ENCODE peak calls at places on chromosomes 16 and 17, in four cellular contexts. A, V, I and K are unnamed samples.

GRCh38 chr17:82343560-82343959 is 10.0 kb upstream of the SECTM1 start:
- DNase-seq in A (no peak), V (no peak), I (no peak), K (no peak)

GRCh38 chr17:39098474-39099090 is 52.9 kb downstream of the PLXDC1 start:
- DNase-seq in I (no peak), V (no peak), A (no peak), K (no peak)

GRCh38 chr17:7293131-7293557 is 1.3 kb downstream of the YBX2 start:
- DNase-seq in I (no peak), V (no peak), A (no peak), K (no peak)

GRCh38 chr16:85426806-85427205 is 186.3 kb upstream of the GSE1 start:
- DNase-seq in A (no peak), I (no peak), V (no peak), K (no peak)

GRCh38 chr17:81037026-81037782 is 2.3 kb downstream of the BAIAP2 start:
- DNase-seq in I (no peak), A (no peak), V (no peak), K (no peak)

GRCh38 chr17:13419676-13420075 is 182.1 kb downstream of the HS3ST3A1 start:
- DNase-seq in A (no peak), I (no peak), V (no peak), K (no peak)

GRCh38 chr16:83215417-83216001 is 588.7 kb downstream of the CDH13 start:
- DNase-seq in A (peak; percentile 43), I (peak; percentile 79), V (peak; percentile 5), K (no peak)

GRCh38 chr16:56311208-56312027 is 113.9 kb downstream of the AMFR start:
- DNase-seq in V (no peak), I (peak; percentile 57), A (no peak), K (no peak)

GRCh38 chr17:74437702-74438101 is 5.8 kb downstream of the GPRC5C start:
- DNase-seq in I (no peak), A (no peak), V (no peak), K (no peak)

GRCh38 chr16:19314718-19315425 is 29.3 kb downstream of the CLEC19A start:
- DNase-seq in V (no peak), A (no peak), I (no peak), K (no peak)

GRCh38 chr16:28609631-28610594 is at the start of gene SULT1A1:
- DNase-seq in I (peak; percentile 55), A (no peak), V (peak; percentile 73), K (no peak)

GRCh38 chr17:5669191-5669590 is 84.9 kb upstream of the NLRP1 start:
- DNase-seq in V (no peak), I (peak; percentile 28), A (no peak), K (peak; percentile 19)

GRCh38 chr16:66954097-66954659 is 6.9 kb upstream of the CES3 start:
- DNase-seq in A (peak; percentile 77), I (peak; percentile 91), V (peak; percentile 69), K (no peak)

GRCh38 chr17:32970281-32970680 is 21.4 kb upstream of the SPACA3 start:
- DNase-seq in V (no peak), A (peak; percentile 16), I (no peak), K (no peak)

GRCh38 chr16:61798741-61799140 is 237.5 kb downstream of the CDH8 start:
- DNase-seq in V (no peak), A (peak; percentile 38), I (no peak), K (no peak)

GRCh38 chr17:42388381-42389134 is at the start of gene STAT3:
- DNase-seq in V (peak; percentile 99), A (peak; percentile 100), I (peak; percentile 100), K (peak; percentile 100)

GRCh38 chr17:41691031-41691777 is 2.5 kb downstream of the EIF1 start:
- DNase-seq in I (no peak), V (no peak), A (no peak), K (no peak)

GRCh38 chr16:11677451-11677951 is 9.2 kb downstream of the SNN start:
- DNase-seq in I (no peak), V (no peak), A (peak; percentile 38), K (no peak)

GRCh38 chr16:63982156-63982555 is 1139.7 kb downstream of the CDH11 start:
- DNase-seq in A (no peak), I (no peak), V (no peak), K (no peak)

GRCh38 chr16:29028457-29029167 is 43.8 kb downstream of the LAT start:
- DNase-seq in V (no peak), A (no peak), I (peak; percentile 57), K (no peak)

GRCh38 chr16:25713785-25714570 is 22.2 kb downstream of the HS3ST4 start:
- DNase-seq in A (no peak), I (no peak), V (no peak), K (no peak)

GRCh38 chr16:87927195-87927562 is 9.2 kb downstream of the CA5A start:
- DNase-seq in A (no peak), I (no peak), V (no peak), K (no peak)

GRCh38 chr17:19501219-19501618 is 32.4 kb upstream of the SLC47A1 start:
- DNase-seq in I (no peak), A (no peak), V (no peak), K (no peak)

GRCh38 chr17:76156662-76156991 is 15.6 kb upstream of the FOXJ1 start:
- DNase-seq in I (no peak), V (no peak), A (no peak), K (no peak)

GRCh38 chr17:31750578-31750977 is 108.5 kb downstream of the COPRS start:
- DNase-seq in V (no peak), I (no peak), A (no peak), K (no peak)

GRCh38 chr16:86537486-86537885 is 17.5 kb downstream of the MTHFSD start:
- DNase-seq in I (no peak), A (no peak), V (no peak), K (no peak)

GRCh38 chr17:45342871-45343526 is 26.2 kb upstream of the MAP3K14 start:
- DNase-seq in V (no peak), A (no peak), I (peak; percentile 36), K (no peak)

GRCh38 chr17:15250459-15250858 is 14.7 kb downstream of the PMP22 start:
- DNase-seq in A (no peak), V (no peak), I (no peak), K (no peak)

GRCh38 chr17:57675988-57676387 is 69.1 kb downstream of the CCDC182 start:
- DNase-seq in A (no peak), V (no peak), I (no peak), K (no peak)

GRCh38 chr17:63024716-63025115 is 58.7 kb downstream of the TANC2 start:
- DNase-seq in A (peak; percentile 43), V (no peak), I (no peak), K (no peak)

GRCh38 chr16:13863075-13863765 is 56.7 kb upstream of the ERCC4 start:
- DNase-seq in A (peak; percentile 6), I (no peak), V (peak; percentile 9), K (no peak)

GRCh38 chr17:17079761-17080160 is 37.5 kb downstream of the MPRIP start:
- DNase-seq in A (no peak), I (no peak), V (no peak), K (peak; percentile 15)

GRCh38 chr16:21158208-21159110 is at the start of gene LDAF1:
- DNase-seq in I (peak; percentile 92), A (peak; percentile 82), V (peak; percentile 52), K (peak; percentile 82)

GRCh38 chr16:4314532-4315184 is 1.2 kb upstream of the GLIS2 start:
- DNase-seq in I (peak; percentile 68), A (peak; percentile 42), V (peak; percentile 70), K (peak; percentile 62)

GRCh38 chr16:57576429-57576870 is 34.0 kb downstream of the ADGRG5 start:
- DNase-seq in V (peak; percentile 42), A (peak; percentile 66), I (peak; percentile 92), K (peak; percentile 64)

GRCh38 chr16:27230562-27230991 is 27.3 kb downstream of the KDM8 start:
- DNase-seq in I (peak; percentile 87), A (no peak), V (peak; percentile 53), K (peak; percentile 46)